ENCODE peak calls at places on chromosomes 12 and 14, in five cellular contexts. H is choroid plexus epithelial cell; Q is HCEC 1CT; F is adrenal gland; L is activated CD8-positive, alpha-beta memory T cell treated with anti-CD3 and anti-CD28 coated beads, Interleukin-2, amount 50 U/mL, for 4 hours. T is an unnamed sample.

GRCh38 chr12:106131671-106132070 is 7.1 kb downstream of the NUAK1 start:
- DNase-seq in H (peak), Q (no peak), F (no peak), L (no peak), T (no peak)

GRCh38 chr12:89316705-89317139 is 35.6 kb downstream of the DUSP6 start:
- DNase-seq in H (no peak), Q (no peak), F (peak), L (no peak), T (no peak)

GRCh38 chr12:6341439-6342139 is at the start of gene TNFRSF1A:
- DNase-seq in H (peak), Q (peak), F (peak), L (peak), T (peak)

GRCh38 chr12:65695077-65695865 is 129.0 kb upstream of the HMGA2 start:
- DNase-seq in H (peak), Q (peak), F (peak), L (no peak), T (peak)

GRCh38 chr14:85414142-85414541 is 115.8 kb upstream of the FLRT2 start:
- DNase-seq in H (peak), Q (no peak), F (no peak), L (no peak), T (no peak)

GRCh38 chr12:125140918-125141573 is 75.8 kb downstream of the AACS start:
- DNase-seq in H (peak), Q (peak), F (no peak), L (no peak), T (peak)

GRCh38 chr12:108117163-108117849 is 11.8 kb upstream of the WSCD2 start:
- DNase-seq in H (no peak), Q (no peak), F (no peak), L (no peak), T (no peak)

GRCh38 chr14:67987596-67987995 is 168.0 kb downstream of the RAD51B start:
- DNase-seq in H (peak), Q (peak), F (no peak), L (no peak), T (peak)

GRCh38 chr12:6824085-6824800 is 2.6 kb downstream of the GPR162 start:
- DNase-seq in H (no peak), Q (no peak), F (no peak), L (no peak), T (no peak)

GRCh38 chr14:56774503-56774902 is 35.8 kb downstream of the OTX2 start:
- DNase-seq in H (no peak), Q (no peak), F (no peak), L (no peak), T (no peak)

GRCh38 chr14:104967414-104968152 is 10.6 kb downstream of the AHNAK2 start:
- DNase-seq in H (peak), Q (peak), F (no peak), L (no peak), T (peak)

GRCh38 chr14:95515080-95515489 is 1.4 kb downstream of the SYNE3 start:
- DNase-seq in H (no peak), Q (no peak), F (peak), L (peak), T (peak)

GRCh38 chr12:82650627-82651337 is 35.9 kb upstream of the TMTC2 start:
- DNase-seq in H (peak), Q (no peak), F (peak), L (no peak), T (peak)

GRCh38 chr14:24280797-24281460 is 9.5 kb upstream of the RABGGTA start:
- DNase-seq in H (no peak), Q (no peak), F (no peak), L (no peak), T (peak)

GRCh38 chr12:78085562-78086182 is 255.0 kb downstream of the NAV3 start:
- DNase-seq in H (peak), Q (peak), F (no peak), L (no peak), T (peak)